ENCODE peak calls at places on chromosomes 16 and 17, in nine cellular contexts. G is upper lobe of right lung; B is activated CD4-positive, alpha-beta T cell treated with anti-CD3 and anti-CD28 coated beads for 24 hours; O is bronchial epithelial cell; U is GM03348; Q is AG04450; M is HFF-Myc; I is H54; K is tibial artery. Z is an unnamed sample.

GRCh38 chr17:75806822-75807500 is 22.4 kb downstream of the UNK start:
- DNase-seq in U (no peak), O (no peak), Q (no peak), B (no peak), I (no peak), M (no peak), K (no peak), G (no peak), Z (no peak)

GRCh38 chr16:70254095-70254964 is 2.6 kb upstream of the EXOSC6 start:
- DNase-seq in U (no peak), O (no peak), B (no peak), G (no peak), Q (no peak), I (no peak), M (no peak), K (no peak), Z (peak; percentile 50)

GRCh38 chr16:80594756-80595155 is 54.0 kb downstream of the DYNLRB2 start:
- DNase-seq in Q (no peak), I (no peak), O (peak; percentile 33), G (no peak), B (no peak), K (no peak), U (no peak), M (no peak), Z (no peak)

GRCh38 chr17:82414548-82415281 is 3.4 kb upstream of the HEXD start:
- DNase-seq in M (no peak), O (peak; percentile 23), G (peak; percentile 86), B (peak; percentile 69), Q (no peak), U (peak; percentile 91), K (peak; percentile 41), I (peak; percentile 67), Z (peak; percentile 75)

GRCh38 chr17:42285346-42286050 is 2.8 kb upstream of the STAT5A start:
- DNase-seq in Q (no peak), I (no peak), B (no peak), U (no peak), G (peak; percentile 26), K (no peak), M (no peak), O (no peak), Z (no peak)

GRCh38 chr17:33233855-33234228 is 59.3 kb downstream of the ASIC2 start:
- DNase-seq in B (no peak), I (no peak), O (no peak), U (no peak), K (peak; percentile 34), M (no peak), G (no peak), Q (no peak), Z (no peak)

GRCh38 chr17:60137731-60138130 is 12.0 kb upstream of the CA4 start:
- DNase-seq in G (no peak), B (no peak), K (no peak), I (no peak), M (no peak), Q (no peak), O (no peak), U (no peak), Z (no peak)

GRCh38 chr17:39666601-39667261 is 1.5 kb upstream of the PNMT start:
- DNase-seq in G (no peak), U (no peak), K (peak; percentile 77), B (no peak), O (no peak), I (no peak), Q (no peak), M (no peak), Z (no peak)

GRCh38 chr17:34762078-34762477 is 182.7 kb downstream of the TMEM132E start:
- DNase-seq in M (no peak), Q (no peak), U (no peak), I (no peak), G (no peak), O (peak; percentile 1), K (no peak), B (no peak), Z (no peak)

GRCh38 chr17:63699638-63700527 is at the start of gene LIMD2:
- DNase-seq in G (peak; percentile 84), M (no peak), Q (no peak), K (no peak), U (peak; percentile 82), O (no peak), I (peak; percentile 76), B (peak; percentile 70), Z (no peak)

GRCh38 chr16:21150375-21151001 is at the start of gene DNAH3:
- DNase-seq in B (no peak), M (no peak), U (no peak), O (peak; percentile 93), I (no peak), G (peak; percentile 68), K (no peak), Q (no peak), Z (no peak)

GRCh38 chr17:44774271-44775135 is 15.7 kb downstream of the ADAM11 start:
- DNase-seq in G (peak; percentile 94), K (peak; percentile 89), B (peak; percentile 94), I (peak; percentile 99), O (peak; percentile 57), M (peak; percentile 46), U (peak; percentile 95), Q (peak; percentile 26), Z (peak; percentile 36)

GRCh38 chr17:50169121-50169764 is 3.4 kb downstream of the SGCA start:
- DNase-seq in Q (no peak), U (peak; percentile 69), M (no peak), I (peak; percentile 60), O (peak; percentile 50), B (peak; percentile 47), K (no peak), G (no peak), Z (peak; percentile 30)

GRCh38 chr17:65078441-65079160 is 22.1 kb upstream of the GNA13 start:
- DNase-seq in M (no peak), U (peak; percentile 56), B (no peak), I (peak; percentile 63), O (peak; percentile 51), G (no peak), K (no peak), Q (no peak), Z (no peak)

GRCh38 chr17:66737524-66737923 is 97.4 kb upstream of the CACNG5 start:
- DNase-seq in G (no peak), M (no peak), Q (no peak), K (no peak), I (no peak), B (no peak), U (peak; percentile 78), O (no peak), Z (peak; percentile 40)

GRCh38 chr16:74463888-74464287 is 42.6 kb upstream of the CLEC18B start:
- DNase-seq in B (no peak), I (no peak), M (no peak), U (no peak), Q (no peak), G (no peak), K (no peak), O (no peak), Z (no peak)

GRCh38 chr17:32341857-32342602 is at the start of gene C17orf75:
- DNase-seq in Q (no peak), B (peak; percentile 73), U (peak; percentile 89), M (peak; percentile 48), I (peak; percentile 76), G (peak; percentile 91), O (peak; percentile 52), K (peak; percentile 59), Z (peak; percentile 65)

GRCh38 chr17:81685108-81685507 is 1.3 kb downstream of the HGS start:
- DNase-seq in G (no peak), B (no peak), K (no peak), O (peak; percentile 85), I (peak; percentile 98), Q (peak; percentile 23), M (no peak), U (peak; percentile 59), Z (no peak)

GRCh38 chr17:7313890-7314718 is 1.1 kb downstream of the GPS2 start:
- DNase-seq in B (no peak), M (no peak), G (no peak), I (no peak), U (no peak), Q (no peak), K (no peak), O (no peak), Z (no peak)

GRCh38 chr17:67490471-67490870 is 113.4 kb downstream of the PITPNC1 start:
- DNase-seq in Q (no peak), K (no peak), G (no peak), M (no peak), I (no peak), O (no peak), U (no peak), B (no peak), Z (no peak)

GRCh38 chr17:19239544-19239943 is 2.4 kb downstream of the EPN2 start:
- DNase-seq in K (peak; percentile 28), G (peak; percentile 60), M (no peak), U (no peak), B (no peak), I (no peak), Q (no peak), O (no peak), Z (no peak)

GRCh38 chr17:65739026-65739425 is 177.6 kb upstream of the AXIN2 start:
- DNase-seq in O (no peak), M (no peak), Q (no peak), B (no peak), K (no peak), I (no peak), U (no peak), G (no peak), Z (no peak)

GRCh38 chr17:68036304-68037147 is 991 bp downstream of the KPNA2 start:
- DNase-seq in G (no peak), O (peak; percentile 70), B (no peak), U (no peak), M (no peak), Q (no peak), K (no peak), I (no peak), Z (no peak)

GRCh38 chr16:87474017-87474416 is 18.8 kb downstream of the ZCCHC14 start:
- DNase-seq in O (no peak), B (no peak), G (no peak), K (no peak), M (no peak), Q (no peak), I (no peak), U (no peak), Z (no peak)

GRCh38 chr17:35778641-35779196 is 16.7 kb downstream of the MMP28 start:
- DNase-seq in O (peak; percentile 31), G (no peak), Q (no peak), M (no peak), I (no peak), U (no peak), K (no peak), B (no peak), Z (no peak)

GRCh38 chr16:5490499-5490898 is 392.9 kb upstream of the EEF2KMT start:
- DNase-seq in Q (no peak), O (no peak), U (no peak), G (peak; percentile 69), B (peak; percentile 1), M (no peak), I (peak; percentile 51), K (no peak), Z (no peak)

GRCh38 chr16:54886078-54886477 is 44.6 kb upstream of the IRX5 start:
- DNase-seq in I (no peak), B (no peak), K (no peak), Q (no peak), G (no peak), M (no peak), U (no peak), O (no peak), Z (no peak)

GRCh38 chr16:80738521-80738920 is 65.9 kb downstream of the CDYL2 start:
- DNase-seq in O (peak; percentile 28), I (no peak), M (no peak), G (no peak), B (no peak), K (no peak), Q (no peak), U (no peak), Z (no peak)

GRCh38 chr17:17564896-17565295 is 26.6 kb downstream of the PEMT start:
- DNase-seq in B (no peak), Q (no peak), G (no peak), O (no peak), K (no peak), U (no peak), I (no peak), M (no peak), Z (no peak)

Z was measured in dermis microvascular lymphatic vessel endothelial cell.